ENCODE peak calls at places on chromosomes 13 and 19, in four cellular contexts. Z is RKO; W is omental fat pad; C is activated effector memory CD4-positive, alpha-beta T cell treated with anti-CD3 and anti-CD28 coated beads, Interleukin-2, amount 50 U/mL, for 16 hours. V is an unnamed sample.

GRCh38 chr13:80116107-80116506 is 224.8 kb downstream of the SPRY2 start:
- DNase-seq in C (no peak), W (no peak), Z (peak; percentile 36), V (peak; percentile 27)

GRCh38 chr19:54434112-54434861 is 14.7 kb upstream of the LENG8 start:
- DNase-seq in C (no peak), W (no peak), Z (no peak), V (no peak)

GRCh38 chr13:26998265-26998664 is 173.3 kb downstream of the USP12 start:
- DNase-seq in Z (no peak), W (no peak), C (no peak), V (no peak)

GRCh38 chr19:400976-401835 is 7.7 kb downstream of the C2CD4C start:
- DNase-seq in C (peak; percentile 54), W (no peak), Z (no peak), V (peak; percentile 17)

GRCh38 chr19:42529248-42529764 is 1.0 kb upstream of the CEACAM1 start:
- DNase-seq in W (peak; percentile 36), Z (peak; percentile 37), C (peak; percentile 88), V (no peak)

GRCh38 chr13:99605417-99606321 is 104.4 kb downstream of the TM9SF2 start:
- DNase-seq in W (no peak), C (peak; percentile 82), Z (peak; percentile 42), V (no peak)

GRCh38 chr13:28531195-28531955 is 36.4 kb upstream of the FLT1 start:
- DNase-seq in C (no peak), W (no peak), Z (no peak), V (no peak)

GRCh38 chr13:78680064-78680463 is 21.1 kb upstream of the OBI1 start:
- DNase-seq in C (no peak), Z (no peak), W (no peak), V (peak; percentile 50)

GRCh38 chr19:41746593-41747227 is 8.6 kb upstream of the CEACAM6 start:
- DNase-seq in W (no peak), Z (peak; percentile 69), C (peak; percentile 75), V (peak; percentile 27)

GRCh38 chr13:100987993-100988392 is 313.4 kb upstream of the TMTC4 start:
- DNase-seq in C (no peak), W (no peak), Z (no peak), V (no peak)

GRCh38 chr19:9791552-9792181 is 23.1 kb upstream of the ZNF846 start:
- DNase-seq in C (peak; percentile 96), W (peak; percentile 99), Z (peak; percentile 82), V (peak; percentile 10)

GRCh38 chr19:49497047-49497789 is 984 bp downstream of the RPS11 start:
- DNase-seq in Z (peak; percentile 85), C (peak; percentile 92), W (no peak), V (no peak)

GRCh38 chr13:85806553-85807175 is 7.4 kb upstream of the SLITRK6 start:
- DNase-seq in Z (peak; percentile 72), C (no peak), W (no peak), V (peak; percentile 4)

GRCh38 chr13:111429064-111429558 is 108.7 kb downstream of the TEX29 start:
- DNase-seq in C (no peak), Z (peak; percentile 49), W (no peak), V (no peak)

GRCh38 chr19:48363500-48363809 is 285 bp downstream of the TMEM143 start:
- DNase-seq in W (peak; percentile 36), C (no peak), Z (peak; percentile 6), V (no peak)